ENCODE peak calls at places on chromosomes 2 and 18, in four cellular contexts. D is GM23248; O is progenitor cell of endocrine pancreas; Q is CD8-positive, alpha-beta memory T cell. R is an unnamed sample.

GRCh38 chr2:234950730-234951385 is 959 bp upstream of the SH3BP4 start:
- DNase-seq in D (peak), O (no peak), Q (no peak), R (peak)

GRCh38 chr2:158184001-158184400 is 82.3 kb downstream of the UPP2 start:
- DNase-seq in D (no peak), O (no peak), Q (no peak), R (no peak)

GRCh38 chr2:191020221-191020741 is 6.3 kb upstream of the STAT1 start:
- DNase-seq in D (peak), O (peak), Q (peak), R (peak)

GRCh38 chr2:102112692-102113665 is 29.6 kb upstream of the IL1R1 start:
- DNase-seq in D (peak), O (no peak), Q (no peak), R (no peak)

GRCh38 chr2:159762075-159762474 is 35.9 kb downstream of the CD302 start:
- DNase-seq in D (no peak), O (no peak), Q (no peak), R (no peak)

GRCh38 chr2:233048569-233049193 is 11.5 kb upstream of the INPP5D start:
- DNase-seq in D (no peak), O (no peak), Q (no peak), R (no peak)

GRCh38 chr2:236685361-236685760 is 115.7 kb downstream of the ACKR3 start:
- DNase-seq in D (no peak), O (no peak), Q (no peak), R (no peak)

GRCh38 chr2:220708366-220708765 is 863.7 kb downstream of the EPHA4 start:
- DNase-seq in D (peak), O (no peak), Q (no peak), R (no peak)

GRCh38 chr2:15369129-15369528 is 192.0 kb downstream of the NBAS start:
- DNase-seq in D (no peak), O (no peak), Q (no peak), R (no peak)

GRCh38 chr2:11498543-11499034 is 32.6 kb upstream of the E2F6 start:
- DNase-seq in D (peak), O (no peak), Q (no peak), R (no peak)

GRCh38 chr2:231189571-231190495 is 8.6 kb upstream of the ARMC9 start:
- DNase-seq in D (peak), O (no peak), Q (no peak), R (no peak)

GRCh38 chr2:227805578-227805977 is 8.1 kb upstream of the CCL20 start:
- DNase-seq in D (no peak), O (no peak), Q (peak), R (peak)

GRCh38 chr2:218873359-218874194 is 7.1 kb upstream of the WNT10A start:
- DNase-seq in D (no peak), O (no peak), Q (no peak), R (no peak)

GRCh38 chr2:8627692-8628085 is 54.2 kb upstream of the ID2 start:
- DNase-seq in D (no peak), O (no peak), Q (no peak), R (no peak)

GRCh38 chr2:112627060-112628040 is 18.4 kb upstream of the SLC20A1 start:
- DNase-seq in D (peak), O (no peak), Q (no peak), R (no peak)

GRCh38 chr2:44201648-44202047 is 33.0 kb downstream of the PPM1B start:
- DNase-seq in D (peak), O (no peak), Q (no peak), R (no peak)

GRCh38 chr18:42413870-42414269 is 458.8 kb downstream of the PIK3C3 start:
- DNase-seq in D (peak), O (no peak), Q (no peak), R (no peak)

GRCh38 chr2:9648821-9649220 is 18.0 kb upstream of the YWHAQ start:
- DNase-seq in D (no peak), O (no peak), Q (no peak), R (no peak)

GRCh38 chr18:62651276-62652031 is 63.9 kb upstream of the PHLPP1 start:
- DNase-seq in D (no peak), O (no peak), Q (no peak), R (no peak)

GRCh38 chr2:225842939-225843338 is 443.4 kb downstream of the NYAP2 start:
- DNase-seq in D (peak), O (no peak), Q (no peak), R (no peak)

GRCh38 chr2:170822885-170823799 is 6.5 kb downstream of the GAD1 start:
- DNase-seq in D (peak), O (no peak), Q (no peak), R (peak)

GRCh38 chr2:96408631-96409542 is 73.3 kb downstream of the NCAPH start:
- DNase-seq in D (peak), O (no peak), Q (no peak), R (no peak)

GRCh38 chr2:219630770-219631405 is 3.5 kb downstream of the SLC4A3 start:
- DNase-seq in D (no peak), O (no peak), Q (no peak), R (no peak)

GRCh38 chr18:9475643-9476580 is 599 bp downstream of the RALBP1 start:
- DNase-seq in D (peak), O (no peak), Q (peak), R (peak)

GRCh38 chr2:98464772-98465310 is 20.2 kb downstream of the INPP4A start:
- DNase-seq in D (no peak), O (no peak), Q (peak), R (peak)

GRCh38 chr2:8229546-8229986 is 452.3 kb upstream of the ID2 start:
- DNase-seq in D (peak), O (no peak), Q (peak), R (no peak)